ENCODE peak calls at places on chromosomes 7 and 10, in seven cellular contexts. One of them, this sample, is unnamed.

GRCh38 chr10:93790454-93790853 is 32.7 kb downstream of the LGI1 start:
- DNase-seq in activated T-helper 1 cell treated with Interleukin-2 at 50 U/mL for 16 hours: no peak
- DNase-seq in fibroblast of gingiva: no peak
- DNase-seq in GM03348: no peak
- DNase-seq in T-cell: no peak
- DNase-seq in HCT116: no peak
- DNase-seq in M059J: no peak
- DNase-seq in this sample: no peak

GRCh38 chr7:151517601-151518104 is 2.0 kb downstream of the RHEB start:
- DNase-seq in activated T-helper 1 cell treated with Interleukin-2 at 50 U/mL for 16 hours: no peak
- DNase-seq in fibroblast of gingiva: no peak
- DNase-seq in GM03348: no peak
- DNase-seq in T-cell: no peak
- DNase-seq in HCT116: no peak
- DNase-seq in M059J: no peak
- DNase-seq in this sample: no peak

GRCh38 chr7:31688347-31688746 is 1.3 kb downstream of the PPP1R17 start:
- DNase-seq in activated T-helper 1 cell treated with Interleukin-2 at 50 U/mL for 16 hours: no peak
- DNase-seq in fibroblast of gingiva: no peak
- DNase-seq in GM03348: no peak
- DNase-seq in T-cell: no peak
- DNase-seq in HCT116: no peak
- DNase-seq in M059J: no peak
- DNase-seq in this sample: no peak

GRCh38 chr10:128210215-128211063 is 84.2 kb upstream of the MKI67 start:
- DNase-seq in activated T-helper 1 cell treated with Interleukin-2 at 50 U/mL for 16 hours: peak; percentile 68
- DNase-seq in fibroblast of gingiva: peak; percentile 25
- DNase-seq in GM03348: peak; percentile 88
- DNase-seq in T-cell: peak; percentile 65
- DNase-seq in HCT116: peak; percentile 32
- DNase-seq in M059J: peak; percentile 22
- DNase-seq in this sample: peak; percentile 63

GRCh38 chr10:117860823-117861222 is 185.9 kb downstream of the RAB11FIP2 start:
- DNase-seq in activated T-helper 1 cell treated with Interleukin-2 at 50 U/mL for 16 hours: no peak
- DNase-seq in fibroblast of gingiva: no peak
- DNase-seq in GM03348: peak; percentile 39
- DNase-seq in T-cell: no peak
- DNase-seq in HCT116: peak; percentile 44
- DNase-seq in M059J: peak; percentile 5
- DNase-seq in this sample: no peak

GRCh38 chr7:6399351-6399750 is 48.4 kb downstream of the DAGLB start:
- DNase-seq in activated T-helper 1 cell treated with Interleukin-2 at 50 U/mL for 16 hours: no peak
- DNase-seq in fibroblast of gingiva: no peak
- DNase-seq in GM03348: no peak
- DNase-seq in T-cell: no peak
- DNase-seq in HCT116: no peak
- DNase-seq in M059J: no peak
- DNase-seq in this sample: no peak

GRCh38 chr7:21939136-21939857 is 6.4 kb downstream of the CDCA7L start:
- DNase-seq in activated T-helper 1 cell treated with Interleukin-2 at 50 U/mL for 16 hours: no peak
- DNase-seq in fibroblast of gingiva: peak; percentile 36
- DNase-seq in GM03348: peak; percentile 16
- DNase-seq in T-cell: no peak
- DNase-seq in HCT116: no peak
- DNase-seq in M059J: peak; percentile 76
- DNase-seq in this sample: no peak

GRCh38 chr7:80883188-80884025 is 35.4 kb downstream of the SEMA3C start:
- DNase-seq in activated T-helper 1 cell treated with Interleukin-2 at 50 U/mL for 16 hours: no peak
- DNase-seq in fibroblast of gingiva: peak; percentile 99
- DNase-seq in GM03348: peak; percentile 75
- DNase-seq in T-cell: no peak
- DNase-seq in HCT116: peak; percentile 98
- DNase-seq in M059J: peak; percentile 100
- DNase-seq in this sample: no peak

GRCh38 chr10:79266543-79267312 is 80.5 kb upstream of the PPIF start:
- DNase-seq in activated T-helper 1 cell treated with Interleukin-2 at 50 U/mL for 16 hours: no peak
- DNase-seq in fibroblast of gingiva: peak; percentile 86
- DNase-seq in GM03348: peak; percentile 94
- DNase-seq in T-cell: no peak
- DNase-seq in HCT116: no peak
- DNase-seq in M059J: peak; percentile 94
- DNase-seq in this sample: no peak

GRCh38 chr7:44075296-44076075 is 6.8 kb downstream of the POLM start:
- DNase-seq in activated T-helper 1 cell treated with Interleukin-2 at 50 U/mL for 16 hours: no peak
- DNase-seq in fibroblast of gingiva: no peak
- DNase-seq in GM03348: no peak
- DNase-seq in T-cell: no peak
- DNase-seq in HCT116: no peak
- DNase-seq in M059J: no peak
- DNase-seq in this sample: no peak

GRCh38 chr7:137628211-137628610 is 218.6 kb downstream of the DGKI start:
- DNase-seq in activated T-helper 1 cell treated with Interleukin-2 at 50 U/mL for 16 hours: no peak
- DNase-seq in fibroblast of gingiva: no peak
- DNase-seq in GM03348: no peak
- DNase-seq in T-cell: no peak
- DNase-seq in HCT116: no peak
- DNase-seq in M059J: peak; percentile 41
- DNase-seq in this sample: no peak

GRCh38 chr10:96402417-96403305 is 43.9 kb upstream of the OPALIN start:
- DNase-seq in activated T-helper 1 cell treated with Interleukin-2 at 50 U/mL for 16 hours: no peak
- DNase-seq in fibroblast of gingiva: no peak
- DNase-seq in GM03348: no peak
- DNase-seq in T-cell: no peak
- DNase-seq in HCT116: no peak
- DNase-seq in M059J: no peak
- DNase-seq in this sample: no peak

GRCh38 chr7:76065016-76065612 is 17.2 kb downstream of the MDH2 start:
- DNase-seq in activated T-helper 1 cell treated with Interleukin-2 at 50 U/mL for 16 hours: no peak
- DNase-seq in fibroblast of gingiva: no peak
- DNase-seq in GM03348: no peak
- DNase-seq in T-cell: no peak
- DNase-seq in HCT116: no peak
- DNase-seq in M059J: no peak
- DNase-seq in this sample: no peak

GRCh38 chr10:126459032-126459831 is 71.0 kb upstream of the ADAM12 start:
- DNase-seq in activated T-helper 1 cell treated with Interleukin-2 at 50 U/mL for 16 hours: no peak
- DNase-seq in fibroblast of gingiva: peak; percentile 90
- DNase-seq in GM03348: peak; percentile 59
- DNase-seq in T-cell: no peak
- DNase-seq in HCT116: no peak
- DNase-seq in M059J: peak; percentile 96
- DNase-seq in this sample: no peak

GRCh38 chr10:111716032-111716431 is 467.5 kb downstream of the GPAM start:
- DNase-seq in activated T-helper 1 cell treated with Interleukin-2 at 50 U/mL for 16 hours: no peak
- DNase-seq in fibroblast of gingiva: no peak
- DNase-seq in GM03348: no peak
- DNase-seq in T-cell: no peak
- DNase-seq in HCT116: no peak
- DNase-seq in M059J: no peak
- DNase-seq in this sample: no peak

GRCh38 chr10:33352154-33352553 is 17.7 kb upstream of the NRP1 start:
- DNase-seq in activated T-helper 1 cell treated with Interleukin-2 at 50 U/mL for 16 hours: no peak
- DNase-seq in fibroblast of gingiva: no peak
- DNase-seq in GM03348: no peak
- DNase-seq in T-cell: no peak
- DNase-seq in HCT116: no peak
- DNase-seq in M059J: peak; percentile 70
- DNase-seq in this sample: no peak

GRCh38 chr10:77977975-77978759 is 51.1 kb downstream of the POLR3A start:
- DNase-seq in activated T-helper 1 cell treated with Interleukin-2 at 50 U/mL for 16 hours: no peak
- DNase-seq in fibroblast of gingiva: no peak
- DNase-seq in GM03348: no peak
- DNase-seq in T-cell: no peak
- DNase-seq in HCT116: no peak
- DNase-seq in M059J: no peak
- DNase-seq in this sample: no peak

GRCh38 chr7:64849250-64849923 is 53.7 kb upstream of the ZNF273 start:
- DNase-seq in activated T-helper 1 cell treated with Interleukin-2 at 50 U/mL for 16 hours: no peak
- DNase-seq in fibroblast of gingiva: no peak
- DNase-seq in GM03348: peak; percentile 24
- DNase-seq in T-cell: no peak
- DNase-seq in HCT116: no peak
- DNase-seq in M059J: peak; percentile 82
- DNase-seq in this sample: no peak

GRCh38 chr10:76185476-76186255 is 754.2 kb downstream of the LRMDA start:
- DNase-seq in activated T-helper 1 cell treated with Interleukin-2 at 50 U/mL for 16 hours: no peak
- DNase-seq in fibroblast of gingiva: peak; percentile 57
- DNase-seq in GM03348: peak; percentile 34
- DNase-seq in T-cell: no peak
- DNase-seq in HCT116: no peak
- DNase-seq in M059J: peak; percentile 20
- DNase-seq in this sample: no peak

GRCh38 chr7:1696671-1697498 is 26.8 kb downstream of the ELFN1 start:
- DNase-seq in activated T-helper 1 cell treated with Interleukin-2 at 50 U/mL for 16 hours: no peak
- DNase-seq in fibroblast of gingiva: no peak
- DNase-seq in GM03348: no peak
- DNase-seq in T-cell: no peak
- DNase-seq in HCT116: no peak
- DNase-seq in M059J: no peak
- DNase-seq in this sample: no peak

GRCh38 chr10:26612151-26612915 is 85.2 kb upstream of the PDSS1 start:
- DNase-seq in activated T-helper 1 cell treated with Interleukin-2 at 50 U/mL for 16 hours: no peak
- DNase-seq in fibroblast of gingiva: no peak
- DNase-seq in GM03348: no peak
- DNase-seq in T-cell: no peak
- DNase-seq in HCT116: no peak
- DNase-seq in M059J: no peak
- DNase-seq in this sample: no peak

GRCh38 chr10:14259696-14260595 is 70.8 kb downstream of the FRMD4A start:
- DNase-seq in activated T-helper 1 cell treated with Interleukin-2 at 50 U/mL for 16 hours: no peak
- DNase-seq in fibroblast of gingiva: peak; percentile 92
- DNase-seq in GM03348: peak; percentile 44
- DNase-seq in T-cell: no peak
- DNase-seq in HCT116: no peak
- DNase-seq in M059J: peak; percentile 81
- DNase-seq in this sample: no peak

GRCh38 chr10:124249812-124250432 is 156.5 kb upstream of the CHST15 start:
- DNase-seq in activated T-helper 1 cell treated with Interleukin-2 at 50 U/mL for 16 hours: no peak
- DNase-seq in fibroblast of gingiva: no peak
- DNase-seq in GM03348: no peak
- DNase-seq in T-cell: no peak
- DNase-seq in HCT116: peak; percentile 22
- DNase-seq in M059J: no peak
- DNase-seq in this sample: no peak

GRCh38 chr10:13973742-13974141 is 357.0 kb downstream of the FRMD4A start:
- DNase-seq in activated T-helper 1 cell treated with Interleukin-2 at 50 U/mL for 16 hours: no peak
- DNase-seq in fibroblast of gingiva: no peak
- DNase-seq in GM03348: no peak
- DNase-seq in T-cell: no peak
- DNase-seq in HCT116: no peak
- DNase-seq in M059J: peak; percentile 26
- DNase-seq in this sample: no peak

GRCh38 chr10:23530079-23530478 is 91.2 kb downstream of the OTUD1 start:
- DNase-seq in activated T-helper 1 cell treated with Interleukin-2 at 50 U/mL for 16 hours: no peak
- DNase-seq in fibroblast of gingiva: peak; percentile 10
- DNase-seq in GM03348: peak; percentile 43
- DNase-seq in T-cell: no peak
- DNase-seq in HCT116: no peak
- DNase-seq in M059J: no peak
- DNase-seq in this sample: no peak

GRCh38 chr7:84200859-84201258 is 6.3 kb upstream of the SEMA3A start:
- DNase-seq in activated T-helper 1 cell treated with Interleukin-2 at 50 U/mL for 16 hours: no peak
- DNase-seq in fibroblast of gingiva: peak; percentile 30
- DNase-seq in GM03348: no peak
- DNase-seq in T-cell: no peak
- DNase-seq in HCT116: no peak
- DNase-seq in M059J: no peak
- DNase-seq in this sample: no peak

GRCh38 chr10:71354771-71355170 is 35.7 kb downstream of the SLC29A3 start:
- DNase-seq in activated T-helper 1 cell treated with Interleukin-2 at 50 U/mL for 16 hours: no peak
- DNase-seq in fibroblast of gingiva: no peak
- DNase-seq in GM03348: no peak
- DNase-seq in T-cell: no peak
- DNase-seq in HCT116: no peak
- DNase-seq in M059J: peak; percentile 39
- DNase-seq in this sample: no peak